ENCODE peak calls at places on chromosomes 2 and 18, in four cellular contexts. One of them, this sample, is unnamed.
A peak's percentile ranks its signal among the peaks of the same experiment; 100 is the strongest.

GRCh38 chr2:117770696-117771095 is 43.8 kb upstream of the DDX18 start:
- DNase-seq in left lung: no peak
- DNase-seq in Calu3: no peak
- DNase-seq in fibroblast of mammary gland: no peak
- DNase-seq in this sample: no peak

GRCh38 chr2:96074156-96074555 is 39.4 kb upstream of the GPAT2 start:
- DNase-seq in left lung: no peak
- DNase-seq in fibroblast of mammary gland: no peak
- DNase-seq in Calu3: no peak
- DNase-seq in this sample: no peak

GRCh38 chr2:238593236-238593635 is 166.5 kb downstream of the ASB1 start:
- DNase-seq in fibroblast of mammary gland: no peak
- DNase-seq in Calu3: no peak
- DNase-seq in left lung: no peak
- DNase-seq in this sample: no peak

GRCh38 chr2:74457129-74457548 is 1.1 kb upstream of the WBP1 start:
- DNase-seq in left lung: no peak
- DNase-seq in Calu3: no peak
- DNase-seq in fibroblast of mammary gland: no peak
- DNase-seq in this sample: no peak

GRCh38 chr2:165863816-165864221 is 69.8 kb upstream of the GALNT3 start:
- DNase-seq in fibroblast of mammary gland: no peak
- DNase-seq in left lung: no peak
- DNase-seq in Calu3: no peak
- DNase-seq in this sample: no peak

GRCh38 chr2:226151157-226151556 is 648.5 kb downstream of the IRS1 start:
- DNase-seq in fibroblast of mammary gland: no peak
- DNase-seq in Calu3: no peak
- DNase-seq in left lung: no peak
- DNase-seq in this sample: no peak

GRCh38 chr2:31238906-31239841 is 5.2 kb downstream of the EHD3 start:
- DNase-seq in left lung: no peak
- DNase-seq in fibroblast of mammary gland: no peak
- DNase-seq in Calu3: no peak
- DNase-seq in this sample: no peak

GRCh38 chr2:62526531-62527381 is 20.8 kb upstream of the TMEM17 start:
- DNase-seq in left lung: no peak
- DNase-seq in fibroblast of mammary gland: no peak
- DNase-seq in Calu3: peak; percentile 13
- DNase-seq in this sample: no peak

GRCh38 chr18:64017870-64018269 is 48.0 kb downstream of the SERPINB8 start:
- DNase-seq in Calu3: no peak
- DNase-seq in fibroblast of mammary gland: peak; percentile 40
- DNase-seq in left lung: no peak
- DNase-seq in this sample: no peak
- TF ChIP-seq CTCF in Calu3: no peak
- TF ChIP-seq CTCF in fibroblast of mammary gland: peak; percentile 47
- TF ChIP-seq CTCF in left lung: no peak
- TF ChIP-seq CTCF in this sample: peak; percentile 43

DNA sequence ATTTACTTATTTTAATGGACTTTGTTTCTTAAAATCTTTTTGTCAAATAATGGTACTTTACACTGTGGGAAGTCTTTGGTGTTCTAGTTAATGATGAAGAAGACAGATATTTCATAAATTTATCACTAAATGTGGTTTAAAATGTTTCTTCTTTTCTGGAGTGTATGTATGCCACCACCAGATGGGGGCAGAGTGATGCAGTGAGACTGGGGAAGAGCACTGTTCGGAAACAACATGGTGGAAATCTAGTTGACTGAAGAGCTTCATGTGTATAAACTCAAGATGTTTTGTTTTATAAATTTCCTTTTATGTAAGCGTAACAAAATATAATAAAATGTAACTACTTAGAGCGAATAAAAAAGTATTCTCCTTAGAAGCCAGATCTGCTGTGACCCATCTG is 195.1 kb downstream of the KCNE4 start:
- DNase-seq in Calu3: peak; percentile 35
- DNase-seq in left lung: no peak
- DNase-seq in fibroblast of mammary gland: peak; percentile 67
- DNase-seq in this sample: no peak
- TF ChIP-seq CTCF in Calu3: no peak
- TF ChIP-seq CTCF in left lung: no peak
- TF ChIP-seq CTCF in fibroblast of mammary gland: peak; percentile 74
- TF ChIP-seq CTCF in this sample: no peak

GRCh38 chr2:217752714-217753459 is 249.9 kb downstream of the TNS1 start:
- DNase-seq in fibroblast of mammary gland: no peak
- DNase-seq in Calu3: no peak
- DNase-seq in left lung: no peak
- DNase-seq in this sample: no peak

GRCh38 chr2:217751952-217752351 is 250.8 kb downstream of the TNS1 start:
- DNase-seq in Calu3: no peak
- DNase-seq in fibroblast of mammary gland: no peak
- DNase-seq in left lung: no peak
- DNase-seq in this sample: no peak

GRCh38 chr2:217751192-217751591 is 251.6 kb downstream of the TNS1 start:
- DNase-seq in left lung: no peak
- DNase-seq in fibroblast of mammary gland: no peak
- DNase-seq in Calu3: no peak
- DNase-seq in this sample: no peak

GRCh38 chr2:217755027-217755756 is 247.6 kb downstream of the TNS1 start:
- DNase-seq in left lung: no peak
- DNase-seq in fibroblast of mammary gland: no peak
- DNase-seq in Calu3: no peak
- DNase-seq in this sample: no peak

DNA sequence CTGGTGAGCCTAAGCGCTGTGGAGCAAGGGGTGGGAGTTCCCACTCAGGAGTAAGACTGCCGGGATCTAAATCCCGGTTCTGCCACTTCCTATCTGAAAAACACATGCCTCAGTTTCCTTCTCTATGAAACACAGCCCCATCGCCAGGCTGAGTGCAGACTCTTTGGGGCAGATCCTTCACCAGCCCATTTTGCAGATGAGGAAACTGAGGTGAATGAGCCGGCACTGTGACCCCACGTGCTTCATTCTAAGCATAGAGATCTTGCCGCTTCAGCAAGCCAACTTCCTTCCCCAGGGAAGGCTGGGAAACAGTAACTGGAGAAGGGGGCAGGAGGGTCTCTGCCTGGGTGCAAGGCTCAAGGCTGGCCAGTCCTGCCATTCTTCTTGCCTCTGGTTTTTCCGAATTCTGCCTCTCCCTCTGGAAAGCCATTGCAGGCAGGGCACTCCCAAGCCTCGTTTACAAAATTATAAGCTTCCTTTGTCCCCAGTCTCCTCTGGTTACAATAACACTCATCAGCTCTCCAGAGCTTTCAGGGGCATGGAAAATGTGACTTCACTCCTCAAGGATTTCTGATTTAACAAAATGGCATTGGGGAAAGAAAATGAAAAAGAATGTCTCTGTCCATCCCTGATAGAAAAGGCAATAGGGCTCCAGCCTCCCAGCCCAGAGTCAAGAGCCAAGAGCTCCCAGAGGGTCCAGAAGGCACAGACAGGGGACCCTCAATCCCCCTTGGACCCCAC is 249.2 kb downstream of the TNS1 start:
- DNase-seq in left lung: no peak
- DNase-seq in fibroblast of mammary gland: no peak
- DNase-seq in Calu3: no peak
- DNase-seq in this sample: no peak
- TF ChIP-seq CTCF in left lung: no peak
- TF ChIP-seq CTCF in fibroblast of mammary gland: no peak
- TF ChIP-seq CTCF in Calu3: no peak
- TF ChIP-seq CTCF in this sample: no peak

DNA sequence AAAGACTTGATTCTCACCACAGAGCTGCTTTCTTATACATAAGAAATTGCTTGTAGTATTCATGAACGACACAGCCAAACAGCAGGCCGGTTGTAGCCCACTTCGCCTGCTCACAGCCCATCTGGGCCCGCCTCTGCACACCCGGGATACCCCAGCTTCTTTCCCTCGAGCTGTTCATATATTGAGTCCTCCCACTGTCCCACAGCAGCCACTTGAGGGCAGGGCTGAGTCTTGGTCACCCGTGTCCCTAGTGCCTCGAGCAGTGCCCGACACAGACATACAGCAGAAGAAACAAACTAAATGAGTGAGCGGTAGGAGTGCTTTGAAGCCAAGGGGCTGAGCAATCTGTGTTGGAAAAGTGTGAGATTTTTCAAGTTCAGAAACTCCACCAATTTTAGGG is 251.4 kb downstream of the KLHL29 start:
- DNase-seq in fibroblast of mammary gland: peak; percentile 40
- DNase-seq in Calu3: no peak
- DNase-seq in left lung: no peak
- DNase-seq in this sample: no peak
- TF ChIP-seq CTCF in fibroblast of mammary gland: peak; percentile 25
- TF ChIP-seq CTCF in Calu3: no peak
- TF ChIP-seq CTCF in left lung: no peak
- TF ChIP-seq CTCF in this sample: no peak

GRCh38 chr2:150011336-150011735 is 423.8 kb upstream of the MMADHC start:
- DNase-seq in Calu3: no peak
- DNase-seq in left lung: no peak
- DNase-seq in fibroblast of mammary gland: peak; percentile 50
- DNase-seq in this sample: no peak

GRCh38 chr2:150013011-150013410 is 425.4 kb upstream of the MMADHC start:
- DNase-seq in left lung: no peak
- DNase-seq in Calu3: no peak
- DNase-seq in fibroblast of mammary gland: peak; percentile 3
- DNase-seq in this sample: no peak

GRCh38 chr2:150008901-150009300 is 421.3 kb upstream of the MMADHC start:
- DNase-seq in fibroblast of mammary gland: no peak
- DNase-seq in left lung: no peak
- DNase-seq in Calu3: no peak
- DNase-seq in this sample: no peak

GRCh38 chr2:150003539-150003938 is 416.0 kb upstream of the MMADHC start:
- DNase-seq in Calu3: no peak
- DNase-seq in left lung: no peak
- DNase-seq in fibroblast of mammary gland: no peak
- DNase-seq in this sample: no peak

DNA sequence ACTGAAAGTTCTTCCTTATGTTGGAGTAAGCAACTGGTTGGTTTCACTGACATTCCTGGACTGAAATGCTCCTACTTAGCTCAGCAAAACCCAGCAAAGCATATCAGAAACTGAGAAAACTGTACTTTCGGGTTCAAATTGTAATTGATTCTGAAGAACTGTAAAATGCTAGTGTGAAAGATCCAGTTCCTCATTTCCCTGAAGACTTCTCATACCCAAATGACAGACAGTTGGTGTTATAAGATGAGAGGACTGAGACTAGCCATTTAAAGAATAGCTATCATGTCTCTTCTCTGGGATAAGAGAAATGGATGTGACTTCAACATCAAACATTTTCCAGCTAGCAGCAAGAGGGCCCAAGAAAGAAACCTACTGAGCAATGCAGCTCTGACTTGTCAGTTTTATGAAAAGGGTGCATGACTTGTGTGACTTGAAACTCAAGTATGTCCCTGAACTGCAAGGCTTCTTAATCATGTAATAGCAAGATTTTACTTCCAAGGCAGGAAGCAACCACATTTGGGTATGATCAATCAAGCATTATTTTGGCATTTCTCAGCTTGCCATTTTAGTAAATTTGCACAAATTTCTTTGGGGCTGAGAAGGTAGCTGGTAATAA is 420.3 kb upstream of the MMADHC start:
- DNase-seq in left lung: no peak
- DNase-seq in fibroblast of mammary gland: no peak
- DNase-seq in Calu3: no peak
- DNase-seq in this sample: no peak
- TF ChIP-seq CTCF in left lung: no peak
- TF ChIP-seq CTCF in fibroblast of mammary gland: no peak
- TF ChIP-seq CTCF in Calu3: no peak
- TF ChIP-seq CTCF in this sample: no peak

GRCh38 chr2:37026050-37026449 is 58.1 kb downstream of the HEATR5B start:
- DNase-seq in Calu3: no peak
- DNase-seq in left lung: no peak
- DNase-seq in fibroblast of mammary gland: peak; percentile 17
- DNase-seq in this sample: no peak
- TF ChIP-seq CTCF in Calu3: no peak
- TF ChIP-seq CTCF in left lung: no peak
- TF ChIP-seq CTCF in fibroblast of mammary gland: peak; percentile 24
- TF ChIP-seq CTCF in this sample: no peak